ENCODE peak calls at places on chromosomes 1 and 21, in five cellular contexts. O, M, B, T and S are unnamed samples.
A peak's percentile ranks its signal among the peaks of the same experiment; 100 is the strongest.

GRCh38 chr1:243525085-243525487 is 269.2 kb downstream of the SDCCAG8 start:
- DNase-seq in O (peak; percentile 31), M (no peak), B (no peak), T (no peak), S (no peak)

GRCh38 chr21:43797925-43798715 is 8.7 kb downstream of the RRP1 start:
- DNase-seq in O (no peak), M (no peak), B (no peak), T (no peak), S (no peak)

GRCh38 chr21:38979271-38980196 is 173.8 kb downstream of the ETS2 start:
- DNase-seq in O (no peak), M (no peak), B (no peak), T (no peak), S (no peak)

GRCh38 chr1:220391426-220391825 is 119.2 kb upstream of the RAB3GAP2 start:
- DNase-seq in O (no peak), M (no peak), B (no peak), T (no peak), S (no peak)

GRCh38 chr1:11279630-11280029 is 6.6 kb downstream of the UBIAD1 start:
- DNase-seq in O (no peak), M (no peak), B (no peak), T (no peak), S (no peak)

GRCh38 chr1:86645866-86646647 is 58.3 kb upstream of the SH3GLB1 start:
- DNase-seq in O (no peak), M (no peak), B (no peak), T (no peak), S (no peak)

GRCh38 chr1:150464422-150464826 is 22.8 kb upstream of the TARS2 start:
- DNase-seq in O (peak; percentile 72), M (peak; percentile 82), B (peak; percentile 39), T (peak; percentile 10), S (no peak)

GRCh38 chr1:207342351-207342750 is 20.9 kb downstream of the CD55 start:
- DNase-seq in O (no peak), M (no peak), B (no peak), T (no peak), S (no peak)

GRCh38 chr1:243535014-243535413 is 279.2 kb downstream of the SDCCAG8 start:
- DNase-seq in O (no peak), M (no peak), B (no peak), T (no peak), S (no peak)

GRCh38 chr1:165225650-165226049 is 130.9 kb downstream of the LMX1A start:
- DNase-seq in O (no peak), M (no peak), B (no peak), T (peak; percentile 1), S (no peak)

GRCh38 chr1:13730751-13731482 is 30.9 kb downstream of the PRDM2 start:
- DNase-seq in O (no peak), M (peak; percentile 95), B (no peak), T (no peak), S (no peak)

GRCh38 chr1:244893836-244894235 is 29.5 kb upstream of the HNRNPU start:
- DNase-seq in O (no peak), M (no peak), B (no peak), T (no peak), S (no peak)

GRCh38 chr1:152444045-152444444 is 30.0 kb upstream of the CRNN start:
- DNase-seq in O (no peak), M (no peak), B (no peak), T (no peak), S (no peak)

GRCh38 chr1:92536593-92537332 is 50.0 kb upstream of the GFI1 start:
- DNase-seq in O (no peak), M (no peak), B (no peak), T (no peak), S (no peak)

GRCh38 chr1:223765719-223766340 is 53.5 kb downstream of the CAPN2 start:
- DNase-seq in O (no peak), M (no peak), B (no peak), T (no peak), S (no peak)

GRCh38 chr1:163083690-163084089 is 14.5 kb downstream of the RGS4 start:
- DNase-seq in O (no peak), M (no peak), B (no peak), T (no peak), S (no peak)

GRCh38 chr1:197919523-197920301 is 2.5 kb downstream of the LHX9 start:
- DNase-seq in O (no peak), M (no peak), B (peak; percentile 32), T (no peak), S (no peak)

GRCh38 chr1:31413405-31414005 is 492 bp downstream of the SERINC2 start:
- DNase-seq in O (peak; percentile 48), M (peak; percentile 87), B (peak; percentile 43), T (no peak), S (peak; percentile 32)

GRCh38 chr21:41656946-41657525 is 109.8 kb downstream of the RIPK4 start:
- DNase-seq in O (no peak), M (peak; percentile 40), B (no peak), T (no peak), S (no peak)

GRCh38 chr1:24505816-24506215 is 3.2 kb downstream of the RCAN3 start:
- DNase-seq in O (no peak), M (no peak), B (no peak), T (no peak), S (no peak)

GRCh38 chr1:246012271-246012854 is 494.7 kb downstream of the SMYD3 start:
- DNase-seq in O (peak; percentile 42), M (no peak), B (peak; percentile 31), T (peak; percentile 1), S (no peak)

GRCh38 chr1:39266792-39267191 is 62.3 kb downstream of the MACF1 start:
- DNase-seq in O (no peak), M (no peak), B (no peak), T (no peak), S (no peak)

GRCh38 chr21:44533891-44534627 is 5.9 kb downstream of the KRTAP10-1 start:
- DNase-seq in O (no peak), M (no peak), B (no peak), T (no peak), S (no peak)

GRCh38 chr1:192609110-192610079 is 26.6 kb upstream of the RGS13 start:
- DNase-seq in O (no peak), M (peak; percentile 92), B (no peak), T (no peak), S (no peak)

GRCh38 chr1:64900916-64901315 is 65.4 kb downstream of the JAK1 start:
- DNase-seq in O (no peak), M (no peak), B (no peak), T (no peak), S (no peak)

GRCh38 chr21:32094792-32095191 is 184.1 kb downstream of the MIS18A start:
- DNase-seq in O (peak; percentile 30), M (no peak), B (no peak), T (no peak), S (no peak)

GRCh38 chr1:244010599-244011211 is 40.4 kb upstream of the ZBTB18 start:
- DNase-seq in O (no peak), M (no peak), B (no peak), T (no peak), S (no peak)

GRCh38 chr1:59332983-59333382 is 36.1 kb downstream of the FGGY start:
- DNase-seq in O (no peak), M (no peak), B (no peak), T (no peak), S (no peak)

GRCh38 chr1:1732381-1732780 is 8.2 kb upstream of the CDK11A start:
- DNase-seq in O (no peak), M (no peak), B (no peak), T (no peak), S (no peak)

GRCh38 chr1:41860214-41860613 is 58.5 kb downstream of the HIVEP3 start:
- DNase-seq in O (no peak), M (no peak), B (no peak), T (no peak), S (no peak)

GRCh38 chr1:153548722-153549695 is at the start of gene S100A3:
- DNase-seq in O (peak; percentile 89), M (peak; percentile 61), B (no peak), T (peak; percentile 41), S (no peak)

DNA sequence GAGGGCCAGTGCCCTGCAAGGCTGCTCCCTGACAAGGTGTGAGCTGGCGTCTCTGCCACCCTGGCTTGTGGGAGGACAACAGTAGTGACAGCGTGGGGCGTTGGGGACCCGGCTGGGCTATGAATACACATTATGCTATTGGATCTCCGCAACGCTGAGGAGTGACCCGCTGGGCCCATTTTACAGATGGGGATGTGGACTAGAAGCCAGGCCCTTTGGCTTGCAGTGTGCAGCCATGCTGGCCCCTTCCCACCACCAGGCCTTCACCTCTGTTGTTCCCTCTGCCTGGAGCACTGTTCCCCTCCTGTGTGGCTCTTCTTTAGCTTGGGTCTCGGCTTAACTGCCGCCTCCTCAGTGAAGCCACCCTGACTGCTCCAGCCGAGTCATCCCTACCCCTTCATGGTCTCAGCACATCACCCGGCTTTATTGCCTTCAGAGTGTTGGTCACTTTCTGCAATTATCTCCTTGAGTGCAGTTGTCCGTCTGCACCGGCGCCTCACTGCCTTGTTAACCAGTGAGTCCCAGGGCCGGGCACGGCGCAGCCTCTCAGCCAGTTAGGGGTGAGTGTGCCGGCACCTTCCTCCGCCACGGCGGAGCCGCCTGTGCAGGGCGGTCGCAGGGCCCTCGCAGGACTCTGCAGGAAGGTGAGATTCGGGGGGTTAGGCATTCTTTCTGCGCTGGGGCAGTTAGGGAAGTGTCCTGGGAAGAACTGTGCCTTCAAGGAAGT is 84.4 kb upstream of the ACTL8 start:
- DNase-seq in O (no peak), M (no peak), B (no peak), T (no peak), S (no peak)
- H3K27ac ChIP-seq in O (no peak overlapping the region), M (no peak overlapping the region), B (peak overlapping the region; percentile 52), T (no peak overlapping the region), S (no peak overlapping the region)

GRCh38 chr1:97806996-97807395 is 113.8 kb downstream of the DPYD start:
- DNase-seq in O (no peak), M (no peak), B (no peak), T (no peak), S (no peak)
- H3K27ac ChIP-seq in O (no peak overlapping the region), M (no peak overlapping the region), B (no peak overlapping the region), T (no peak overlapping the region), S (no peak overlapping the region)

GRCh38 chr1:160465123-160465522 is 57.9 kb downstream of the SLAMF6 start:
- DNase-seq in O (no peak), M (no peak), B (no peak), T (no peak), S (no peak)

GRCh38 chr1:160459056-160459455 is 58.7 kb downstream of the VANGL2 start:
- DNase-seq in O (no peak), M (no peak), B (no peak), T (no peak), S (no peak)

GRCh38 chr1:160459687-160460086 is 59.3 kb downstream of the VANGL2 start:
- DNase-seq in O (no peak), M (no peak), B (no peak), T (no peak), S (no peak)

GRCh38 chr1:160460683-160461287 is 60.4 kb downstream of the VANGL2 start:
- DNase-seq in O (no peak), M (no peak), B (no peak), T (no peak), S (no peak)

DNA sequence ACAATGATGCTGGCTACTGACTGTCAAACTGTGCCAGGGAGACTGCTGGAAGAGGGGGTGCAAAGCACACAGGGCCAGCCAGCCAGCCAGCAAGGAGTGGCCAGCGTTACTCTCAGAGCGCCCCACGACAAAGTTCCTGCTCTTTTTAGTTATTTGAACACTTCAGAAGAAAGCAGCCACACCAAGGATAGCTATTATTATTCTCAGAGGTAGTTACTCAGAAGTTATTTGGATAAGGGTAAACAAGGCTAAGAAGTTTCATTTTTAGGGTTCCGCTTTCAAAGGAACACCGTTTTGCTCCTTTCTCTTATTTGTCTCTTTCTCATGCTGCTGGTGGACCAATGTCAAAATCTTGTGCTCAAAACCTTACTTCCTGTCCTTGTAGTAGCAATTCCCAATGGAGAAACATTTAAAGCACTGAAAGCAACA is 59.9 kb downstream of the VANGL2 start:
- DNase-seq in O (no peak), M (no peak), B (no peak), T (no peak), S (no peak)
- H3K27ac ChIP-seq in O (no peak overlapping the region), M (peak overlapping the region; percentile 75), B (no peak overlapping the region), T (no peak overlapping the region), S (no peak overlapping the region)

GRCh38 chr1:116793357-116793935 is 39.2 kb downstream of the CD2 start:
- DNase-seq in O (no peak), M (no peak), B (no peak), T (no peak), S (no peak)
- H3K27ac ChIP-seq in O (no peak overlapping the region), M (no peak overlapping the region), B (no peak overlapping the region), T (no peak overlapping the region), S (no peak overlapping the region)